ENCODE peak calls at places on chromosomes 2 and 18, in four cellular contexts. A is Jurkat, Clone E6-1; N is Karpas-422; I is lower leg skin. G is an unnamed sample.

GRCh38 chr2:174787485-174788205 is 23.4 kb upstream of the CHRNA1 start:
- DNase-seq in A (peak; percentile 57), N (no peak), I (no peak), G (no peak)

GRCh38 chr18:75408554-75409506 is 18.7 kb downstream of the SMIM21 start:
- DNase-seq in A (peak; percentile 0), N (no peak), I (no peak), G (no peak)

GRCh38 chr18:22320736-22321135 is 97.0 kb downstream of the CTAGE1 start:
- DNase-seq in A (no peak), N (no peak), I (no peak), G (no peak)

GRCh38 chr2:128442053-128442751 is 123.5 kb upstream of the HS6ST1 start:
- DNase-seq in A (no peak), N (no peak), I (peak; percentile 86), G (no peak)

GRCh38 chr2:205954707-205955106 is 131.3 kb downstream of the INO80D start:
- DNase-seq in A (no peak), N (no peak), I (no peak), G (no peak)

GRCh38 chr2:150335596-150335995 is 151.9 kb downstream of the RND3 start:
- DNase-seq in A (no peak), N (no peak), I (no peak), G (no peak)

GRCh38 chr2:235495373-235496238 is 1.8 kb downstream of the AGAP1 start:
- DNase-seq in A (no peak), N (no peak), I (no peak), G (no peak)

GRCh38 chr2:191521608-191522208 is 156.2 kb upstream of the NABP1 start:
- DNase-seq in A (peak; percentile 35), N (peak; percentile 64), I (no peak), G (no peak)

GRCh38 chr2:192828175-192828574 is 633.4 kb upstream of the TMEFF2 start:
- DNase-seq in A (no peak), N (no peak), I (no peak), G (no peak)

GRCh38 chr2:136116111-136116812 is 1.7 kb downstream of the CXCR4 start:
- DNase-seq in A (peak; percentile 88), N (peak; percentile 50), I (peak; percentile 86), G (no peak)

GRCh38 chr18:63681449-63682381 is 20.0 kb upstream of the SERPINB3 start:
- DNase-seq in A (no peak), N (no peak), I (no peak), G (no peak)

GRCh38 chr2:175180701-175181103 is 808 bp downstream of the ATP5MC3 start:
- DNase-seq in A (peak; percentile 55), N (peak; percentile 81), I (no peak), G (peak; percentile 44)

GRCh38 chr2:96540136-96540535 is 3.6 kb downstream of the ARID5A start:
- DNase-seq in A (no peak), N (no peak), I (no peak), G (no peak)

DNA sequence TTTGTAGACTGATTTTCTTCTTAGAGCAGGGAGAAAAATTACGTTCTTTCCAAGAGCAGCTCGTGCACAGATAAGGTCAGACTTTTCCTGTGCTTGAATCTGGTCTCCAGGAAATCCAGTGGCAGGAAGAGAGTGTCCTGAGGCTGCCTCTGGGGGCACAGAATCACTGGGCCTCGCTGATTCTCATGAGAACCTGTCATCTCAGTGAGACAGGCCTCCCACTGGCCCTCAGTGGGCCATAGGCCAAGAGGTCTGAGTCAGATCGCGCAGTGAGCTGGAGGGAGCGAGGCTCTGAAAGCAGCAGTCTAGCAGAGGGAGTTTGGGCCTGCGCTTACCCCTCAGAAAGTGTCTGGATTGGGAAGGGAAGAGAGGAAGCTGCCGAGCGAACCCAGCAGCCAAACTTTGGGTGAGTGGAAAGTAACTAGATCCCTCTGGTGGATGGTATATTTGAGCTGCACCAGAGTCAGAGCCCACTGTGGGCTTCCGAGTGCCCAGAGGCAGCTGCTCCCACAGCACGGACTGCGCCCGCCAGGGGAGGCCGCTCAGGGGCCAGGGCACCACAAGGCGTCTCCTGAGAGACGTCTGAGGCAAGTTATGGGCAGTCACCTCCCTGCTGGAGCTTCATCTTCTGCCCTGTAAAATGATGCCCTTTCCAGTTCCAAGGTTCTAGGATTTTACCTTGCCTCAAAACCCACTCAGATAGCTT is 8.2 kb downstream of the GDF7 start:
- DNase-seq in A (no peak), N (no peak), I (peak; percentile 61), G (no peak)
- H3K4me3 ChIP-seq in A (no peak overlapping the region), N (no peak overlapping the region), I (no peak overlapping the region), G (no peak overlapping the region)

DNA sequence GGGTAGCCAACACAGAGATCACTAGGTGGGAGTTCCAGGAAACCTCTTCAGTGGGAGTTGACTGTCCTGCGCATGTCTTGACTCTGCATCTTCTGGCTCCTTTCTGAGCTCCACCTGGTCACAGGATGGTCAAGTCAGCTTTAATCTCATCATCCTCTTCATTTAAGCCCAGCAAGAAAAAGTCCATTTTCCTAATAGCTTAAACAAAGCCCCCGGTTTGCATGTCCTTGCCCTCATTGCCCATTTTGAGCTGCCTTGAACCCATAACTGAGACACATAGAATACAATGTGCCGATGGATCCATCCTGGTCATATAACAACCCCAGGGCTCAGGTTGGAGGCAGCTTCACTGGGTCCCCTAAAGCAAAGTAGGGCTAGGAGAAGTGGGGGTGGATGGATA is 40.8 kb downstream of the SPATS2L start:
- DNase-seq in A (no peak), N (no peak), I (no peak), G (no peak)
- H3K4me3 ChIP-seq in A (no peak overlapping the region), N (no peak overlapping the region), I (no peak overlapping the region), G (no peak overlapping the region)

GRCh38 chr18:28150925-28151324 is 26.0 kb downstream of the CDH2 start:
- DNase-seq in A (no peak), N (no peak), I (no peak), G (no peak)

GRCh38 chr18:28149810-28150420 is 27.0 kb downstream of the CDH2 start:
- DNase-seq in A (no peak), N (no peak), I (no peak), G (no peak)

GRCh38 chr18:28151434-28151833 is 25.5 kb downstream of the CDH2 start:
- DNase-seq in A (no peak), N (no peak), I (no peak), G (no peak)

GRCh38 chr18:28143725-28144124 is 33.2 kb downstream of the CDH2 start:
- DNase-seq in A (no peak), N (no peak), I (no peak), G (no peak)

GRCh38 chr18:28147674-28148171 is 29.2 kb downstream of the CDH2 start:
- DNase-seq in A (no peak), N (no peak), I (no peak), G (no peak)
- H3K4me3 ChIP-seq in A (no peak overlapping the region), N (no peak overlapping the region), I (no peak overlapping the region), G (no peak overlapping the region)

DNA sequence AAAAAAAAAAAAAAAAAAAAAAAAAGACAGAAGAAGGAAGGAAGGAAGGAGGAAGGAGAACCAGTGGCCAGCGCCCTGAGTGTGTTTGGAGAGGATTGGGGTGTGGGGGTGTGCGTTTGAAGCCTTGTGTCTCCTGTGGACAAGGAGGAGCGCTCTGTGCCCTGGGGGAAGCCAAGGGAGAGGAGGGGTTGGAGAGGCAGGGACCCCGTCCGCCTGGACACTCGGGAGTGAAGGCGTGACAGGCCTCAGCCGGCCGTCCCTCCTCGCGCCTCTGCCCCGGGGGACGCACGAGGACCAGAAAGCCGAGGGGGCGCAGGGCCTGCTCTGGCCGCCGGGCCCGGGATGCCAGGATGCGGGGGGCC is 44.9 kb downstream of the SERTAD2 start:
- DNase-seq in A (no peak), N (peak; percentile 60), I (peak; percentile 88), G (no peak)
- H3K4me3 ChIP-seq in A (peak overlapping the region; percentile 50), N (peak overlapping the region; percentile 73), I (peak overlapping the region; percentile 16), G (peak overlapping the region; percentile 66)

GRCh38 chr2:27372937-27373336 is 2.5 kb downstream of the SNX17 start:
- DNase-seq in A (no peak), N (no peak), I (no peak), G (no peak)
- H3K4me3 ChIP-seq in A (no peak overlapping the region), N (no peak overlapping the region), I (no peak overlapping the region), G (no peak overlapping the region)

GRCh38 chr2:132668189-132668833 is 1.7 kb downstream of the LYPD1 start:
- DNase-seq in A (no peak), N (no peak), I (no peak), G (no peak)
- H3K4me3 ChIP-seq in A (no peak overlapping the region), N (no peak overlapping the region), I (no peak overlapping the region), G (no peak overlapping the region)

DNA sequence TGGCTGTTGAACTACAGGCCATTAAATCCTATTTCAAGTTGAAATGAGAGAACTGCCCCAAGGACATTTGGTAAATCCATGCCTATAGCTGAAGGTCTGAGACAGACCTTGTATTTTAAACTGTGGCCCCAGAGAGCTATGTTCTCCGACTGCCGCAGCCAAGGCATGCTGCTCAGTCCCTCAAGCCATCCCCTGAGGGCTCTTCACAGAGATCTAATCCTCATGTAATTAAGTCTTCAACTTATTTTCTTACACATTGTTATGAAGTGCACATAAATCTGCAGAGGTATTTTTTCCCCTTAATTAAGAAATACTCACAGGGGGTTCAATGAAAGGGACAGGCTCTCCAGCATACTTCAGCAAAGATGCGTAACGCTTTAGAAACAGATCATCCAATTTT is 50.6 kb downstream of the ABCG8 start:
- DNase-seq in A (no peak), N (no peak), I (no peak), G (no peak)
- H3K4me3 ChIP-seq in A (no peak overlapping the region), N (no peak overlapping the region), I (no peak overlapping the region), G (no peak overlapping the region)

GRCh38 chr2:27716301-27717069 is 52.8 kb downstream of the SLC4A1AP start:
- DNase-seq in A (no peak), N (no peak), I (peak; percentile 84), G (no peak)

GRCh38 chr2:27714053-27714452 is 50.4 kb downstream of the SLC4A1AP start:
- DNase-seq in A (no peak), N (no peak), I (peak; percentile 40), G (no peak)

GRCh38 chr2:27714851-27715291 is 51.2 kb downstream of the SLC4A1AP start:
- DNase-seq in A (no peak), N (no peak), I (peak; percentile 81), G (no peak)

GRCh38 chr2:27717070-27717453 is 53.4 kb downstream of the SLC4A1AP start:
- DNase-seq in A (no peak), N (no peak), I (peak; percentile 82), G (peak; percentile 30)

DNA sequence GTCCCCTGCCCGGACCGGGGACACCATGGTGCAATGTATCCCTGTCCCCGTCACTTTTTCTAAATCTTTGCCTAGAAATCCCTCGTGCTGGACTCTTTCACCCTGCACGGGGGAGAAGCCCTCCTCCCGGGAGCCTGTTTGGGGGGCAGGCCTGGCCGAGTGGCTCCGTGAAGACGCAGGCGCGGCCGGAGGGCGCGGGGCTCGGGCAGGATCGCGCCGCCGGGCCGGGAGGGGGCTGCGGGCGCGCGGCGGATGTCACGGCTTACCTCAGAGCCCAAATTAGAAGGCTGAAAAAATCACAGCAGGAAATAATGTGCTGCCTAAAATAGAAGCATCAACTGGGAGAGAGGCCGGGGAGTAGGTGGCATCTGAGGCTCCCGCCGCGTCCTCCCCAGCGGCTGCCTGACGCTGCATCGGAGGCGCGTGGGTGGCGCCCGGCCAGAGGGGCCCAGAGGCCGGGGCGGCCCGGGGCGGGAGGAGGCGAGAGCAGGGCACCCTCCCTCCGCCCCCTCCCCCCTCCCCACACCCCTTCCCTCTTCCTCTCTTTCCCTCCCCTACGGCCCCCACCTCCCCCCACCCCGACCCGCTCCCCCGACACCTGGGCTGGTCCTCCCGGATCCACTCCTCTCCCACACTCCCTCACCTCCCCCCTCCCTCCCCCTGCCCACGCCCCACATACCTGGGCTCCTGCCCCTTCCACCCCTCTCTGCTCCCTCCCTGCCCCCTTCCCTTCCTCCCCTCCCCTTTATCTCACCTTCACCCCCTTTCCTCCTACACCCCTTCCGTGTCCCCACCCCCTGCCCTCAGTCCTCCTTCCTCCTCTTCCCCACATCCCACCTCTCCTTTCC is 51.9 kb downstream of the SLC4A1AP start:
- DNase-seq in A (peak; percentile 6), N (no peak), I (peak; percentile 86), G (peak; percentile 78)
- H3K4me3 ChIP-seq in A (no peak overlapping the region), N (no peak overlapping the region), I (no peak overlapping the region), G (peak overlapping the region; percentile 80)

G was measured in gastrocnemius medialis.